ENCODE peak calls at places on chromosomes 16 and 17, in five cellular contexts. U, B, T, F and L are unnamed samples.

GRCh38 chr16:85310868-85311585 is 198.8 kb upstream of the CIBAR2 start:
- DNase-seq in U (no peak), B (no peak), T (no peak), F (no peak), L (no peak)

GRCh38 chr17:17518019-17518418 is 21.8 kb upstream of the RASD1 start:
- DNase-seq in U (no peak), B (no peak), T (no peak), F (no peak), L (no peak)

GRCh38 chr17:60627113-60627512 is 27.1 kb downstream of the PPM1D start:
- DNase-seq in U (no peak), B (no peak), T (no peak), F (no peak), L (no peak)

GRCh38 chr16:51134876-51135275 is 16.2 kb downstream of the SALL1 start:
- DNase-seq in U (no peak), B (no peak), T (no peak), F (no peak), L (no peak)

GRCh38 chr16:720507-720989 is 398 bp upstream of the ANTKMT start:
- DNase-seq in U (no peak), B (peak), T (no peak), F (peak), L (no peak)

GRCh38 chr17:83118071-83118841 is 38.8 kb downstream of the METRNL start:
- DNase-seq in U (no peak), B (no peak), T (no peak), F (no peak), L (no peak)

GRCh38 chr17:74686761-74687160 is 26.0 kb downstream of the CD300LF start:
- DNase-seq in U (no peak), B (peak), T (no peak), F (no peak), L (no peak)

GRCh38 chr17:72244942-72245341 is 124.1 kb downstream of the SOX9 start:
- DNase-seq in U (no peak), B (no peak), T (no peak), F (no peak), L (no peak)

GRCh38 chr17:44940321-44940720 is 7.3 kb downstream of the KIF18B start:
- DNase-seq in U (no peak), B (no peak), T (no peak), F (no peak), L (no peak)